ENCODE peak calls at places on chromosomes 3 and 15, in five cellular contexts. E, S, A, C and T are unnamed samples.

GRCh38 chr3:66076861-66077495 is 38.3 kb upstream of the MAGI1 start:
- DNase-seq in E (peak), S (no peak), A (peak), C (no peak), T (no peak)

GRCh38 chr15:29970402-29970695 is 112.4 kb upstream of the GOLGA8J start:
- DNase-seq in E (peak), S (no peak), A (no peak), C (no peak), T (no peak)

GRCh38 chr3:127071597-127072001 is 88.7 kb downstream of the PLXNA1 start:
- DNase-seq in E (no peak), S (peak), A (no peak), C (no peak), T (no peak)

GRCh38 chr3:175208316-175208715 is 349.2 kb downstream of the NAALADL2 start:
- DNase-seq in E (peak), S (no peak), A (peak), C (no peak), T (no peak)

GRCh38 chr3:51391566-51392300 is 648 bp downstream of the RBM15B start:
- DNase-seq in E (peak), S (no peak), A (peak), C (no peak), T (no peak)

GRCh38 chr15:41629436-41629835 is 30.8 kb upstream of the MGA start:
- DNase-seq in E (no peak), S (no peak), A (no peak), C (no peak), T (no peak)

GRCh38 chr3:105997800-105998526 is 129.2 kb upstream of the CBLB start:
- DNase-seq in E (peak), S (no peak), A (peak), C (peak), T (peak)

GRCh38 chr15:77482570-77482969 is 61.9 kb downstream of the HMG20A start:
- DNase-seq in E (peak), S (no peak), A (peak), C (no peak), T (no peak)

GRCh38 chr15:23038741-23039150 is 623 bp downstream of the TUBGCP5 start:
- DNase-seq in E (peak), S (no peak), A (peak), C (no peak), T (no peak)

GRCh38 chr3:194938845-194939531 is 253.3 kb downstream of the FAM43A start:
- DNase-seq in E (no peak), S (no peak), A (peak), C (no peak), T (no peak)

GRCh38 chr3:111846717-111847116 is 12.3 kb upstream of the PHLDB2 start:
- DNase-seq in E (peak), S (no peak), A (peak), C (no peak), T (no peak)

GRCh38 chr15:64856429-64857145 is 14.9 kb downstream of the PLEKHO2 start:
- DNase-seq in E (peak), S (no peak), A (peak), C (peak), T (no peak)

GRCh38 chr15:101307048-101307896 is 12.2 kb upstream of the SNRPA1 start:
- DNase-seq in E (no peak), S (no peak), A (no peak), C (no peak), T (no peak)

GRCh38 chr3:188421151-188421821 is 267.3 kb downstream of the LPP start:
- DNase-seq in E (peak), S (no peak), A (peak), C (no peak), T (no peak)

GRCh38 chr15:26235148-26235769 is 372.1 kb upstream of the ATP10A start:
- DNase-seq in E (no peak), S (no peak), A (no peak), C (no peak), T (no peak)

GRCh38 chr15:67941643-67942315 is 101.9 kb upstream of the RNU6-1 start:
- DNase-seq in E (peak), S (no peak), A (peak), C (no peak), T (no peak)

GRCh38 chr3:79366414-79366813 is 401.4 kb downstream of the ROBO1 start:
- DNase-seq in E (no peak), S (no peak), A (peak), C (no peak), T (no peak)

GRCh38 chr15:51134416-51135199 is 39.9 kb upstream of the TNFAIP8L3 start:
- DNase-seq in E (peak), S (no peak), A (no peak), C (no peak), T (no peak)

GRCh38 chr3:4406746-4407568 is 60.1 kb downstream of the SUMF1 start:
- DNase-seq in E (no peak), S (no peak), A (peak), C (no peak), T (no peak)

GRCh38 chr3:52185311-52185710 is 12.6 kb upstream of the ALAS1 start:
- DNase-seq in E (no peak), S (no peak), A (no peak), C (no peak), T (no peak)

GRCh38 chr15:101607102-101607501 is 45.1 kb downstream of the TM2D3 start:
- DNase-seq in E (no peak), S (no peak), A (no peak), C (no peak), T (no peak)

GRCh38 chr3:69085543-69086132 is 901 bp downstream of the ARL6IP5 start:
- DNase-seq in E (peak), S (no peak), A (peak), C (no peak), T (no peak)

GRCh38 chr3:147807773-147808172 is 398.6 kb downstream of the ZIC1 start:
- DNase-seq in E (no peak), S (no peak), A (peak), C (no peak), T (no peak)

GRCh38 chr3:141201122-141201521 is 30.5 kb upstream of the PXYLP1 start:
- DNase-seq in E (no peak), S (no peak), A (no peak), C (no peak), T (no peak)

GRCh38 chr3:33717616-33717865 is 513 bp downstream of the CLASP2 start:
- DNase-seq in E (no peak), S (peak), A (no peak), C (no peak), T (peak)

GRCh38 chr3:88595025-88595424 is 445.3 kb downstream of the C3orf38 start:
- DNase-seq in E (peak), S (no peak), A (peak), C (no peak), T (no peak)

GRCh38 chr3:48034000-48034516 is 17.8 kb upstream of the MAP4 start:
- DNase-seq in E (peak), S (no peak), A (peak), C (no peak), T (no peak)

GRCh38 chr15:50190723-50191122 is 8.7 kb downstream of the SLC27A2 start:
- DNase-seq in E (no peak), S (no peak), A (no peak), C (no peak), T (no peak)

GRCh38 chr3:152071924-152072323 is 196.8 kb upstream of the MBNL1 start:
- DNase-seq in E (peak), S (no peak), A (peak), C (no peak), T (no peak)

GRCh38 chr3:192848371-192849233 is 69.1 kb downstream of the MB21D2 start:
- DNase-seq in E (peak), S (no peak), A (no peak), C (no peak), T (no peak)

GRCh38 chr15:90592144-90592887 is 62.6 kb downstream of the CRTC3 start:
- DNase-seq in E (peak), S (no peak), A (peak), C (no peak), T (no peak)

GRCh38 chr3:69791111-69791510 is 51.8 kb downstream of the MITF start:
- DNase-seq in E (peak), S (no peak), A (peak), C (peak), T (no peak)

GRCh38 chr3:12603969-12604368 is 47.1 kb downstream of the MKRN2 start:
- DNase-seq in E (no peak), S (no peak), A (no peak), C (no peak), T (no peak)

GRCh38 chr3:12598890-12599289 is 42.0 kb downstream of the MKRN2 start:
- DNase-seq in E (no peak), S (no peak), A (no peak), C (no peak), T (no peak)

GRCh38 chr3:12601072-12601471 is 44.2 kb downstream of the MKRN2 start:
- DNase-seq in E (peak), S (no peak), A (no peak), C (no peak), T (no peak)
- TF ChIP-seq CTCF in E (peak), S (peak), A (peak), C (peak), T (no peak)

GRCh38 chr15:70104227-70104626 is 6.5 kb upstream of the TLE3 start:
- DNase-seq in E (no peak), S (peak), A (no peak), C (no peak), T (no peak)
- TF ChIP-seq CTCF in E (no peak), S (no peak), A (no peak), C (no peak), T (no peak)

GRCh38 chr3:143121240-143122088 is 1.9 kb downstream of the CHST2 start:
- DNase-seq in E (peak), S (peak), A (peak), C (no peak), T (peak)
- TF ChIP-seq CTCF in E (peak), S (peak), A (peak), C (no peak), T (peak)

GRCh38 chr3:40242638-40243037 is 66.9 kb upstream of the EIF1B start:
- DNase-seq in E (no peak), S (no peak), A (no peak), C (no peak), T (no peak)

GRCh38 chr3:40240921-40241320 is 68.6 kb upstream of the EIF1B start:
- DNase-seq in E (no peak), S (no peak), A (no peak), C (no peak), T (no peak)

GRCh38 chr3:40237159-40237558 is 72.3 kb upstream of the EIF1B start:
- DNase-seq in E (no peak), S (no peak), A (no peak), C (no peak), T (no peak)

GRCh38 chr3:40243056-40243455 is 66.5 kb upstream of the EIF1B start:
- DNase-seq in E (no peak), S (no peak), A (no peak), C (no peak), T (no peak)

GRCh38 chr3:40237892-40238571 is 71.5 kb upstream of the EIF1B start:
- DNase-seq in E (peak), S (no peak), A (peak), C (no peak), T (no peak)
- TF ChIP-seq CTCF in E (peak), S (peak), A (no peak), C (no peak), T (no peak)

GRCh38 chr3:57755368-57756021 is 614 bp upstream of the SLMAP start:
- DNase-seq in E (peak), S (no peak), A (peak), C (peak), T (no peak)
- TF ChIP-seq CTCF in E (peak), S (peak), A (peak), C (no peak), T (peak)